ENCODE peak calls at places on chromosomes 13 and 19, in four cellular contexts. One of them, this sample, is unnamed.

GRCh38 chr19:9565900-9566705 is 18.2 kb downstream of the ZNF121 start:
- DNase-seq in activated T-helper 1 cell treated with anti-CD3 and anti-CD28 coated beads, Interleukin-12 subunit alpha, Interleukin-12 subunit beta, Interleukin-2, Interleukin-4 antibody, amounts not matched to agents 30 ng/mL and 10 ng/mL and 1 ng/mL, durations not matched to agents 14 hours and 24 hours and 36 hours: no peak
- DNase-seq in NCI-H524 treated with DMSO at 0.1 percent for 48 hours: no peak
- DNase-seq in prostate gland: no peak
- DNase-seq in this sample: no peak

GRCh38 chr13:49436890-49437289 is 7.0 kb downstream of the CAB39L start:
- DNase-seq in activated T-helper 1 cell treated with anti-CD3 and anti-CD28 coated beads, Interleukin-12 subunit alpha, Interleukin-12 subunit beta, Interleukin-2, Interleukin-4 antibody, amounts not matched to agents 30 ng/mL and 10 ng/mL and 1 ng/mL, durations not matched to agents 14 hours and 24 hours and 36 hours: no peak
- DNase-seq in NCI-H524 treated with DMSO at 0.1 percent for 48 hours: no peak
- DNase-seq in prostate gland: peak
- DNase-seq in this sample: no peak

GRCh38 chr13:21849323-21849722 is 178.4 kb downstream of the FGF9 start:
- DNase-seq in activated T-helper 1 cell treated with anti-CD3 and anti-CD28 coated beads, Interleukin-12 subunit alpha, Interleukin-12 subunit beta, Interleukin-2, Interleukin-4 antibody, amounts not matched to agents 30 ng/mL and 10 ng/mL and 1 ng/mL, durations not matched to agents 14 hours and 24 hours and 36 hours: no peak
- DNase-seq in NCI-H524 treated with DMSO at 0.1 percent for 48 hours: no peak
- DNase-seq in prostate gland: no peak
- DNase-seq in this sample: no peak

GRCh38 chr13:110126391-110126961 is 180.5 kb downstream of the COL4A1 start:
- DNase-seq in activated T-helper 1 cell treated with anti-CD3 and anti-CD28 coated beads, Interleukin-12 subunit alpha, Interleukin-12 subunit beta, Interleukin-2, Interleukin-4 antibody, amounts not matched to agents 30 ng/mL and 10 ng/mL and 1 ng/mL, durations not matched to agents 14 hours and 24 hours and 36 hours: no peak
- DNase-seq in NCI-H524 treated with DMSO at 0.1 percent for 48 hours: no peak
- DNase-seq in prostate gland: peak
- DNase-seq in this sample: no peak

GRCh38 chr19:49120868-49121267 is 1.5 kb downstream of the PPFIA3 start:
- DNase-seq in activated T-helper 1 cell treated with anti-CD3 and anti-CD28 coated beads, Interleukin-12 subunit alpha, Interleukin-12 subunit beta, Interleukin-2, Interleukin-4 antibody, amounts not matched to agents 30 ng/mL and 10 ng/mL and 1 ng/mL, durations not matched to agents 14 hours and 24 hours and 36 hours: no peak
- DNase-seq in NCI-H524 treated with DMSO at 0.1 percent for 48 hours: no peak
- DNase-seq in prostate gland: no peak
- DNase-seq in this sample: no peak

GRCh38 chr19:35266904-35267817 is 1.6 kb upstream of the USF2 start:
- DNase-seq in activated T-helper 1 cell treated with anti-CD3 and anti-CD28 coated beads, Interleukin-12 subunit alpha, Interleukin-12 subunit beta, Interleukin-2, Interleukin-4 antibody, amounts not matched to agents 30 ng/mL and 10 ng/mL and 1 ng/mL, durations not matched to agents 14 hours and 24 hours and 36 hours: peak
- DNase-seq in NCI-H524 treated with DMSO at 0.1 percent for 48 hours: no peak
- DNase-seq in prostate gland: peak
- DNase-seq in this sample: peak

GRCh38 chr19:7618366-7618765 is 11.0 kb downstream of the XAB2 start:
- DNase-seq in activated T-helper 1 cell treated with anti-CD3 and anti-CD28 coated beads, Interleukin-12 subunit alpha, Interleukin-12 subunit beta, Interleukin-2, Interleukin-4 antibody, amounts not matched to agents 30 ng/mL and 10 ng/mL and 1 ng/mL, durations not matched to agents 14 hours and 24 hours and 36 hours: no peak
- DNase-seq in NCI-H524 treated with DMSO at 0.1 percent for 48 hours: no peak
- DNase-seq in prostate gland: peak
- DNase-seq in this sample: no peak

GRCh38 chr13:102191951-102192461 is 209.8 kb downstream of the FGF14 start:
- DNase-seq in activated T-helper 1 cell treated with anti-CD3 and anti-CD28 coated beads, Interleukin-12 subunit alpha, Interleukin-12 subunit beta, Interleukin-2, Interleukin-4 antibody, amounts not matched to agents 30 ng/mL and 10 ng/mL and 1 ng/mL, durations not matched to agents 14 hours and 24 hours and 36 hours: no peak
- DNase-seq in NCI-H524 treated with DMSO at 0.1 percent for 48 hours: no peak
- DNase-seq in prostate gland: no peak
- DNase-seq in this sample: no peak

GRCh38 chr13:59658736-59659330 is 504.9 kb downstream of the DIAPH3 start:
- DNase-seq in activated T-helper 1 cell treated with anti-CD3 and anti-CD28 coated beads, Interleukin-12 subunit alpha, Interleukin-12 subunit beta, Interleukin-2, Interleukin-4 antibody, amounts not matched to agents 30 ng/mL and 10 ng/mL and 1 ng/mL, durations not matched to agents 14 hours and 24 hours and 36 hours: no peak
- DNase-seq in NCI-H524 treated with DMSO at 0.1 percent for 48 hours: no peak
- DNase-seq in prostate gland: no peak
- DNase-seq in this sample: no peak

GRCh38 chr13:30585748-30586262 is 31.9 kb upstream of the USPL1 start:
- DNase-seq in activated T-helper 1 cell treated with anti-CD3 and anti-CD28 coated beads, Interleukin-12 subunit alpha, Interleukin-12 subunit beta, Interleukin-2, Interleukin-4 antibody, amounts not matched to agents 30 ng/mL and 10 ng/mL and 1 ng/mL, durations not matched to agents 14 hours and 24 hours and 36 hours: no peak
- DNase-seq in NCI-H524 treated with DMSO at 0.1 percent for 48 hours: no peak
- DNase-seq in prostate gland: no peak
- DNase-seq in this sample: no peak

GRCh38 chr19:43818500-43818899 is 8.6 kb upstream of the ZNF283 start:
- DNase-seq in activated T-helper 1 cell treated with anti-CD3 and anti-CD28 coated beads, Interleukin-12 subunit alpha, Interleukin-12 subunit beta, Interleukin-2, Interleukin-4 antibody, amounts not matched to agents 30 ng/mL and 10 ng/mL and 1 ng/mL, durations not matched to agents 14 hours and 24 hours and 36 hours: no peak
- DNase-seq in NCI-H524 treated with DMSO at 0.1 percent for 48 hours: no peak
- DNase-seq in prostate gland: no peak
- DNase-seq in this sample: no peak

GRCh38 chr19:590396-590745 is 690 bp downstream of the HCN2 start:
- DNase-seq in activated T-helper 1 cell treated with anti-CD3 and anti-CD28 coated beads, Interleukin-12 subunit alpha, Interleukin-12 subunit beta, Interleukin-2, Interleukin-4 antibody, amounts not matched to agents 30 ng/mL and 10 ng/mL and 1 ng/mL, durations not matched to agents 14 hours and 24 hours and 36 hours: no peak
- DNase-seq in NCI-H524 treated with DMSO at 0.1 percent for 48 hours: no peak
- DNase-seq in prostate gland: no peak
- DNase-seq in this sample: no peak

GRCh38 chr13:107301724-107302374 is 733.9 kb upstream of the ARGLU1 start:
- DNase-seq in activated T-helper 1 cell treated with anti-CD3 and anti-CD28 coated beads, Interleukin-12 subunit alpha, Interleukin-12 subunit beta, Interleukin-2, Interleukin-4 antibody, amounts not matched to agents 30 ng/mL and 10 ng/mL and 1 ng/mL, durations not matched to agents 14 hours and 24 hours and 36 hours: no peak
- DNase-seq in NCI-H524 treated with DMSO at 0.1 percent for 48 hours: no peak
- DNase-seq in prostate gland: no peak
- DNase-seq in this sample: no peak

GRCh38 chr13:46523972-46524737 is 28.8 kb upstream of the LRCH1 start:
- DNase-seq in activated T-helper 1 cell treated with anti-CD3 and anti-CD28 coated beads, Interleukin-12 subunit alpha, Interleukin-12 subunit beta, Interleukin-2, Interleukin-4 antibody, amounts not matched to agents 30 ng/mL and 10 ng/mL and 1 ng/mL, durations not matched to agents 14 hours and 24 hours and 36 hours: no peak
- DNase-seq in NCI-H524 treated with DMSO at 0.1 percent for 48 hours: no peak
- DNase-seq in prostate gland: no peak
- DNase-seq in this sample: no peak

GRCh38 chr13:77370888-77371287 is 44.0 kb upstream of the MYCBP2 start:
- DNase-seq in activated T-helper 1 cell treated with anti-CD3 and anti-CD28 coated beads, Interleukin-12 subunit alpha, Interleukin-12 subunit beta, Interleukin-2, Interleukin-4 antibody, amounts not matched to agents 30 ng/mL and 10 ng/mL and 1 ng/mL, durations not matched to agents 14 hours and 24 hours and 36 hours: no peak
- DNase-seq in NCI-H524 treated with DMSO at 0.1 percent for 48 hours: no peak
- DNase-seq in prostate gland: no peak
- DNase-seq in this sample: no peak

GRCh38 chr19:40335855-40336700 is 12.1 kb downstream of the C19orf47 start:
- DNase-seq in activated T-helper 1 cell treated with anti-CD3 and anti-CD28 coated beads, Interleukin-12 subunit alpha, Interleukin-12 subunit beta, Interleukin-2, Interleukin-4 antibody, amounts not matched to agents 30 ng/mL and 10 ng/mL and 1 ng/mL, durations not matched to agents 14 hours and 24 hours and 36 hours: no peak
- DNase-seq in NCI-H524 treated with DMSO at 0.1 percent for 48 hours: no peak
- DNase-seq in prostate gland: no peak
- DNase-seq in this sample: no peak

GRCh38 chr19:47435883-47436417 is 16.6 kb upstream of the MEIS3 start:
- DNase-seq in activated T-helper 1 cell treated with anti-CD3 and anti-CD28 coated beads, Interleukin-12 subunit alpha, Interleukin-12 subunit beta, Interleukin-2, Interleukin-4 antibody, amounts not matched to agents 30 ng/mL and 10 ng/mL and 1 ng/mL, durations not matched to agents 14 hours and 24 hours and 36 hours: no peak
- DNase-seq in NCI-H524 treated with DMSO at 0.1 percent for 48 hours: no peak
- DNase-seq in prostate gland: no peak
- DNase-seq in this sample: no peak

GRCh38 chr19:13623686-13624405 is 117.6 kb upstream of the CACNA1A start:
- DNase-seq in activated T-helper 1 cell treated with anti-CD3 and anti-CD28 coated beads, Interleukin-12 subunit alpha, Interleukin-12 subunit beta, Interleukin-2, Interleukin-4 antibody, amounts not matched to agents 30 ng/mL and 10 ng/mL and 1 ng/mL, durations not matched to agents 14 hours and 24 hours and 36 hours: no peak
- DNase-seq in NCI-H524 treated with DMSO at 0.1 percent for 48 hours: no peak
- DNase-seq in prostate gland: no peak
- DNase-seq in this sample: peak

GRCh38 chr19:53875602-53876340 is 6.2 kb upstream of the PRKCG start:
- DNase-seq in activated T-helper 1 cell treated with anti-CD3 and anti-CD28 coated beads, Interleukin-12 subunit alpha, Interleukin-12 subunit beta, Interleukin-2, Interleukin-4 antibody, amounts not matched to agents 30 ng/mL and 10 ng/mL and 1 ng/mL, durations not matched to agents 14 hours and 24 hours and 36 hours: no peak
- DNase-seq in NCI-H524 treated with DMSO at 0.1 percent for 48 hours: no peak
- DNase-seq in prostate gland: no peak
- DNase-seq in this sample: no peak

GRCh38 chr19:4557971-4558941 is 1.2 kb downstream of the SEMA6B start:
- DNase-seq in activated T-helper 1 cell treated with anti-CD3 and anti-CD28 coated beads, Interleukin-12 subunit alpha, Interleukin-12 subunit beta, Interleukin-2, Interleukin-4 antibody, amounts not matched to agents 30 ng/mL and 10 ng/mL and 1 ng/mL, durations not matched to agents 14 hours and 24 hours and 36 hours: no peak
- DNase-seq in NCI-H524 treated with DMSO at 0.1 percent for 48 hours: no peak
- DNase-seq in prostate gland: no peak
- DNase-seq in this sample: no peak

GRCh38 chr19:55418185-55418584 is 10.6 kb upstream of the UBE2S start:
- DNase-seq in activated T-helper 1 cell treated with anti-CD3 and anti-CD28 coated beads, Interleukin-12 subunit alpha, Interleukin-12 subunit beta, Interleukin-2, Interleukin-4 antibody, amounts not matched to agents 30 ng/mL and 10 ng/mL and 1 ng/mL, durations not matched to agents 14 hours and 24 hours and 36 hours: peak
- DNase-seq in NCI-H524 treated with DMSO at 0.1 percent for 48 hours: no peak
- DNase-seq in prostate gland: peak
- DNase-seq in this sample: peak

GRCh38 chr13:109479534-109479933 is 306.8 kb downstream of the IRS2 start:
- DNase-seq in activated T-helper 1 cell treated with anti-CD3 and anti-CD28 coated beads, Interleukin-12 subunit alpha, Interleukin-12 subunit beta, Interleukin-2, Interleukin-4 antibody, amounts not matched to agents 30 ng/mL and 10 ng/mL and 1 ng/mL, durations not matched to agents 14 hours and 24 hours and 36 hours: no peak
- DNase-seq in NCI-H524 treated with DMSO at 0.1 percent for 48 hours: no peak
- DNase-seq in prostate gland: no peak
- DNase-seq in this sample: no peak

GRCh38 chr13:61156753-61157152 is 258.9 kb downstream of the PCDH20 start:
- DNase-seq in activated T-helper 1 cell treated with anti-CD3 and anti-CD28 coated beads, Interleukin-12 subunit alpha, Interleukin-12 subunit beta, Interleukin-2, Interleukin-4 antibody, amounts not matched to agents 30 ng/mL and 10 ng/mL and 1 ng/mL, durations not matched to agents 14 hours and 24 hours and 36 hours: no peak
- DNase-seq in NCI-H524 treated with DMSO at 0.1 percent for 48 hours: no peak
- DNase-seq in prostate gland: no peak
- DNase-seq in this sample: no peak

GRCh38 chr13:22063416-22064124 is 392.7 kb downstream of the FGF9 start:
- DNase-seq in activated T-helper 1 cell treated with anti-CD3 and anti-CD28 coated beads, Interleukin-12 subunit alpha, Interleukin-12 subunit beta, Interleukin-2, Interleukin-4 antibody, amounts not matched to agents 30 ng/mL and 10 ng/mL and 1 ng/mL, durations not matched to agents 14 hours and 24 hours and 36 hours: no peak
- DNase-seq in NCI-H524 treated with DMSO at 0.1 percent for 48 hours: no peak
- DNase-seq in prostate gland: no peak
- DNase-seq in this sample: no peak

GRCh38 chr13:77233159-77233558 is 93.7 kb downstream of the MYCBP2 start:
- DNase-seq in activated T-helper 1 cell treated with anti-CD3 and anti-CD28 coated beads, Interleukin-12 subunit alpha, Interleukin-12 subunit beta, Interleukin-2, Interleukin-4 antibody, amounts not matched to agents 30 ng/mL and 10 ng/mL and 1 ng/mL, durations not matched to agents 14 hours and 24 hours and 36 hours: no peak
- DNase-seq in NCI-H524 treated with DMSO at 0.1 percent for 48 hours: no peak
- DNase-seq in prostate gland: no peak
- DNase-seq in this sample: no peak

GRCh38 chr13:40485611-40486517 is 180.6 kb downstream of the FOXO1 start:
- DNase-seq in activated T-helper 1 cell treated with anti-CD3 and anti-CD28 coated beads, Interleukin-12 subunit alpha, Interleukin-12 subunit beta, Interleukin-2, Interleukin-4 antibody, amounts not matched to agents 30 ng/mL and 10 ng/mL and 1 ng/mL, durations not matched to agents 14 hours and 24 hours and 36 hours: peak
- DNase-seq in NCI-H524 treated with DMSO at 0.1 percent for 48 hours: no peak
- DNase-seq in prostate gland: no peak
- DNase-seq in this sample: no peak

GRCh38 chr13:95083758-95084157 is 217.5 kb downstream of the ABCC4 start:
- DNase-seq in activated T-helper 1 cell treated with anti-CD3 and anti-CD28 coated beads, Interleukin-12 subunit alpha, Interleukin-12 subunit beta, Interleukin-2, Interleukin-4 antibody, amounts not matched to agents 30 ng/mL and 10 ng/mL and 1 ng/mL, durations not matched to agents 14 hours and 24 hours and 36 hours: no peak
- DNase-seq in NCI-H524 treated with DMSO at 0.1 percent for 48 hours: no peak
- DNase-seq in prostate gland: no peak
- DNase-seq in this sample: no peak

GRCh38 chr19:1445185-1445931 is 4.6 kb upstream of the APC2 start:
- DNase-seq in activated T-helper 1 cell treated with anti-CD3 and anti-CD28 coated beads, Interleukin-12 subunit alpha, Interleukin-12 subunit beta, Interleukin-2, Interleukin-4 antibody, amounts not matched to agents 30 ng/mL and 10 ng/mL and 1 ng/mL, durations not matched to agents 14 hours and 24 hours and 36 hours: peak
- DNase-seq in NCI-H524 treated with DMSO at 0.1 percent for 48 hours: no peak
- DNase-seq in prostate gland: peak
- DNase-seq in this sample: peak

GRCh38 chr19:54168174-54168917 is 4.6 kb downstream of the TMC4 start:
- DNase-seq in activated T-helper 1 cell treated with anti-CD3 and anti-CD28 coated beads, Interleukin-12 subunit alpha, Interleukin-12 subunit beta, Interleukin-2, Interleukin-4 antibody, amounts not matched to agents 30 ng/mL and 10 ng/mL and 1 ng/mL, durations not matched to agents 14 hours and 24 hours and 36 hours: peak
- DNase-seq in NCI-H524 treated with DMSO at 0.1 percent for 48 hours: no peak
- DNase-seq in prostate gland: peak
- DNase-seq in this sample: peak

GRCh38 chr19:6273701-6274601 is 5.8 kb downstream of the MLLT1 start:
- DNase-seq in activated T-helper 1 cell treated with anti-CD3 and anti-CD28 coated beads, Interleukin-12 subunit alpha, Interleukin-12 subunit beta, Interleukin-2, Interleukin-4 antibody, amounts not matched to agents 30 ng/mL and 10 ng/mL and 1 ng/mL, durations not matched to agents 14 hours and 24 hours and 36 hours: no peak
- DNase-seq in NCI-H524 treated with DMSO at 0.1 percent for 48 hours: no peak
- DNase-seq in prostate gland: peak
- DNase-seq in this sample: no peak

GRCh38 chr13:23921451-23921888 is 24.2 kb upstream of the C1QTNF9B start:
- DNase-seq in activated T-helper 1 cell treated with anti-CD3 and anti-CD28 coated beads, Interleukin-12 subunit alpha, Interleukin-12 subunit beta, Interleukin-2, Interleukin-4 antibody, amounts not matched to agents 30 ng/mL and 10 ng/mL and 1 ng/mL, durations not matched to agents 14 hours and 24 hours and 36 hours: peak
- DNase-seq in NCI-H524 treated with DMSO at 0.1 percent for 48 hours: peak
- DNase-seq in prostate gland: peak
- DNase-seq in this sample: no peak

GRCh38 chr13:38542601-38543000 is 144.3 kb upstream of the FREM2 start:
- DNase-seq in activated T-helper 1 cell treated with anti-CD3 and anti-CD28 coated beads, Interleukin-12 subunit alpha, Interleukin-12 subunit beta, Interleukin-2, Interleukin-4 antibody, amounts not matched to agents 30 ng/mL and 10 ng/mL and 1 ng/mL, durations not matched to agents 14 hours and 24 hours and 36 hours: no peak
- DNase-seq in NCI-H524 treated with DMSO at 0.1 percent for 48 hours: no peak
- DNase-seq in prostate gland: no peak
- DNase-seq in this sample: no peak

GRCh38 chr13:21641629-21642028 is 29.2 kb upstream of the FGF9 start:
- DNase-seq in activated T-helper 1 cell treated with anti-CD3 and anti-CD28 coated beads, Interleukin-12 subunit alpha, Interleukin-12 subunit beta, Interleukin-2, Interleukin-4 antibody, amounts not matched to agents 30 ng/mL and 10 ng/mL and 1 ng/mL, durations not matched to agents 14 hours and 24 hours and 36 hours: no peak
- DNase-seq in NCI-H524 treated with DMSO at 0.1 percent for 48 hours: no peak
- DNase-seq in prostate gland: no peak
- DNase-seq in this sample: no peak

GRCh38 chr19:3154957-3155736 is 19.3 kb downstream of the GNA15 start:
- DNase-seq in activated T-helper 1 cell treated with anti-CD3 and anti-CD28 coated beads, Interleukin-12 subunit alpha, Interleukin-12 subunit beta, Interleukin-2, Interleukin-4 antibody, amounts not matched to agents 30 ng/mL and 10 ng/mL and 1 ng/mL, durations not matched to agents 14 hours and 24 hours and 36 hours: peak
- DNase-seq in NCI-H524 treated with DMSO at 0.1 percent for 48 hours: no peak
- DNase-seq in prostate gland: peak
- DNase-seq in this sample: no peak

GRCh38 chr13:27830010-27830409 is 37.7 kb downstream of the GSX1 start:
- DNase-seq in activated T-helper 1 cell treated with anti-CD3 and anti-CD28 coated beads, Interleukin-12 subunit alpha, Interleukin-12 subunit beta, Interleukin-2, Interleukin-4 antibody, amounts not matched to agents 30 ng/mL and 10 ng/mL and 1 ng/mL, durations not matched to agents 14 hours and 24 hours and 36 hours: peak
- DNase-seq in NCI-H524 treated with DMSO at 0.1 percent for 48 hours: no peak
- DNase-seq in prostate gland: peak
- DNase-seq in this sample: peak

This sample was measured in caudate nucleus.